ENCODE peak calls at places on chromosomes 7 and 10, in nine cellular contexts. E is spleen; K is cardiac muscle cell; Y is activated CD8-positive, alpha-beta T cell treated with anti-CD3 and anti-CD28 coated beads for 36 hours; A is AG10803; N is nephron progenitor cell; I is kidney; J is astrocyte of the cerebellum; D is transverse colon. S is an unnamed sample.

GRCh38 chr7:4631664-4632171 is 50.4 kb upstream of the FOXK1 start:
- DNase-seq in E (peak), K (peak), Y (no peak), A (peak), N (peak), I (peak), J (peak), D (peak), S (no peak)

GRCh38 chr7:47609803-47610452 is 28.0 kb upstream of the TNS3 start:
- DNase-seq in E (no peak), K (no peak), Y (no peak), A (peak), N (no peak), I (no peak), J (no peak), D (no peak), S (no peak)

GRCh38 chr10:5447611-5448071 is 35.3 kb downstream of the NET1 start:
- DNase-seq in E (no peak), K (no peak), Y (peak), A (no peak), N (no peak), I (no peak), J (no peak), D (no peak), S (no peak)

GRCh38 chr7:50684011-50684701 is 98.5 kb downstream of the GRB10 start:
- DNase-seq in E (no peak), K (no peak), Y (no peak), A (no peak), N (no peak), I (no peak), J (no peak), D (no peak), S (no peak)

GRCh38 chr7:113285411-113285810 is 167.1 kb upstream of the SMIM30 start:
- DNase-seq in E (no peak), K (no peak), Y (no peak), A (peak), N (no peak), I (no peak), J (no peak), D (no peak), S (no peak)

GRCh38 chr7:42692609-42693008 is 219.3 kb downstream of the C7orf25 start:
- DNase-seq in E (no peak), K (no peak), Y (no peak), A (peak), N (no peak), I (no peak), J (no peak), D (no peak), S (no peak)

GRCh38 chr7:135238112-135238744 is 4.6 kb downstream of the STRA8 start:
- DNase-seq in E (no peak), K (no peak), Y (peak), A (no peak), N (no peak), I (no peak), J (no peak), D (no peak), S (no peak)

GRCh38 chr7:15582773-15583172 is 21.0 kb upstream of the AGMO start:
- DNase-seq in E (no peak), K (no peak), Y (no peak), A (no peak), N (no peak), I (no peak), J (no peak), D (no peak), S (no peak)

GRCh38 chr10:133326745-133327650 is 9.7 kb downstream of the CALY start:
- DNase-seq in E (no peak), K (no peak), Y (no peak), A (peak), N (no peak), I (peak), J (no peak), D (no peak), S (peak)

GRCh38 chr7:73893342-73894101 is 32.6 kb downstream of the TMEM270 start:
- DNase-seq in E (no peak), K (no peak), Y (no peak), A (peak), N (no peak), I (peak), J (no peak), D (peak), S (no peak)

GRCh38 chr10:2456834-2457233 is 610.5 kb upstream of the PFKP start:
- DNase-seq in E (no peak), K (no peak), Y (no peak), A (no peak), N (no peak), I (no peak), J (no peak), D (no peak), S (no peak)

GRCh38 chr10:990808-991207 is 2.6 kb downstream of the GTPBP4 start:
- DNase-seq in E (no peak), K (no peak), Y (no peak), A (no peak), N (no peak), I (no peak), J (no peak), D (no peak), S (no peak)

GRCh38 chr10:34010891-34011290 is 676.4 kb upstream of the NRP1 start:
- DNase-seq in E (no peak), K (no peak), Y (no peak), A (peak), N (no peak), I (no peak), J (peak), D (no peak), S (no peak)

GRCh38 chr10:127148066-127148932 is 48.1 kb downstream of the INSYN2A start:
- DNase-seq in E (peak), K (no peak), Y (no peak), A (peak), N (no peak), I (no peak), J (peak), D (no peak), S (no peak)

GRCh38 chr10:76488602-76489001 is 1057.2 kb downstream of the LRMDA start:
- DNase-seq in E (no peak), K (no peak), Y (no peak), A (no peak), N (no peak), I (no peak), J (no peak), D (no peak), S (no peak)

GRCh38 chr7:73703985-73704639 is 15.4 kb downstream of the STX1A start:
- DNase-seq in E (peak), K (peak), Y (peak), A (no peak), N (peak), I (no peak), J (no peak), D (peak), S (no peak)

GRCh38 chr7:116354546-116355422 is 144.4 kb downstream of the TES start:
- DNase-seq in E (peak), K (peak), Y (no peak), A (peak), N (peak), I (peak), J (peak), D (peak), S (no peak)

GRCh38 chr7:156773966-156774365 is 119.0 kb downstream of the LMBR1 start:
- DNase-seq in E (no peak), K (no peak), Y (no peak), A (peak), N (no peak), I (no peak), J (peak), D (no peak), S (no peak)

GRCh38 chr10:3151889-3152565 is 20.6 kb downstream of the PITRM1 start:
- DNase-seq in E (no peak), K (no peak), Y (no peak), A (no peak), N (no peak), I (peak), J (no peak), D (no peak), S (no peak)

GRCh38 chr10:125592897-125593296 is 90.1 kb downstream of the TEX36 start:
- DNase-seq in E (no peak), K (no peak), Y (no peak), A (no peak), N (no peak), I (no peak), J (no peak), D (no peak), S (no peak)

GRCh38 chr10:124152139-124152780 is 58.9 kb upstream of the CHST15 start:
- DNase-seq in E (peak), K (no peak), Y (peak), A (peak), N (no peak), I (peak), J (peak), D (peak), S (no peak)

GRCh38 chr10:122263971-122264370 is 7.1 kb upstream of the BTBD16 start:
- DNase-seq in E (no peak), K (peak), Y (no peak), A (peak), N (no peak), I (no peak), J (peak), D (no peak), S (no peak)

GRCh38 chr7:134625571-134625970 is 21.1 kb upstream of the BPGM start:
- DNase-seq in E (no peak), K (no peak), Y (no peak), A (peak), N (no peak), I (no peak), J (no peak), D (no peak), S (no peak)

GRCh38 chr7:154865984-154866685 is 136.8 kb downstream of the PAXIP1 start:
- DNase-seq in E (peak), K (no peak), Y (no peak), A (no peak), N (no peak), I (no peak), J (no peak), D (no peak), S (no peak)

GRCh38 chr10:27072436-27073114 is 27.7 kb downstream of the ANKRD26 start:
- DNase-seq in E (no peak), K (no peak), Y (peak), A (no peak), N (no peak), I (no peak), J (no peak), D (no peak), S (no peak)

GRCh38 chr7:66281678-66282593 is 76.8 kb downstream of the TPST1 start:
- DNase-seq in E (peak), K (no peak), Y (no peak), A (peak), N (no peak), I (peak), J (peak), D (no peak), S (no peak)

GRCh38 chr10:44259090-44259874 is 125.6 kb downstream of the CXCL12 start:
- DNase-seq in E (no peak), K (no peak), Y (no peak), A (no peak), N (no peak), I (no peak), J (no peak), D (no peak), S (no peak)

GRCh38 chr7:7181519-7182155 is 707 bp upstream of the C1GALT1 start:
- DNase-seq in E (peak), K (peak), Y (peak), A (peak), N (peak), I (no peak), J (no peak), D (peak), S (no peak)

GRCh38 chr7:139845443-139845805 is 16.4 kb downstream of the TBXAS1 start:
- DNase-seq in E (no peak), K (no peak), Y (no peak), A (no peak), N (no peak), I (no peak), J (no peak), D (no peak), S (no peak)

GRCh38 chr10:30111340-30111980 is 52.1 kb upstream of the JCAD start:
- DNase-seq in E (no peak), K (no peak), Y (no peak), A (peak), N (no peak), I (no peak), J (peak), D (no peak), S (no peak)

DNA sequence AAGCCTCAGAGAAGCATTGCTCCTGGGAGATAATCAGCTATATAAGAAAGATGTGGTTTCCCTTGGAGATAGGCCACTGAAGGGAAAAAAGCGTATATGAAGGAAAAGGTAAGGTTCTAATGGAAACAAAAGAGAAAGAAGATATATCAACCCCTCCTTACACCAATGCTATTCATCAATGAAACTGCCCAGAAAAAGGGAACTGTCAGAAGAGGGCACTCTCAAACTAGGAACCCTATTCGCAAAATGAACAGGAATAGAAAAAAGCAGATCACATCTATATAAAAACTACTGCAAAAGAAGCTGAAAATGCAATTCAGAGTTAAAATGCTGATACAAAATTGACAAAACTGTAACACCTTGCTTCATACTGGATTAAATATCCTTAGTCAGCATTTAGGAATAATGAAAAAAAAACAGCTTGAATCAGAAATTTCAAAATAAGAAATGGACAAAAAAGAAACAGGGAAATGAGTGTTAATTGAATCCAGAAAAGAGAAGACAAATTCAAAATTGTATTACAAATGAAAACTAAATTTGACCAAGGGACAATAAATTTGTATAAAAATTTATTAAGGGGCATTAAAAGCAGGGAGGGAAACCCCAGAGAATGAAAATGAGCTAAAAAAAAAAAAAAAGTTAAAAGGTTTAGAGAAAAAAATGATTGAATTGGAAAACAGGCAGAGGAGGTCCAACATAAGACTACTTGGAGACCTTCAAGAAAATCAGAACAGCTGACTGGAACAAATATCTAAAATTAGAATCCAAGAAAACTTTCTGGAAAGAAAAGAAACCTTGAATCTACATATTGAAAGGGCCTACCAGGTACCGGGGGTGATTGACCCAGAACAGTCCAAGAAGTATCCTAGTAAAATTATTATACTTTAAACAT is 17.9 kb downstream of the NHLRC2 start:
- DNase-seq in E (no peak), K (no peak), Y (no peak), A (no peak), N (no peak), I (no peak), J (no peak), D (no peak), S (no peak)
- TF ChIP-seq CTCF in E (no peak), K (no peak), Y (no peak), A (no peak), N (no peak), I (no peak), J (no peak), D (no peak), S (no peak)

GRCh38 chr7:41096921-41097320 is 606.0 kb downstream of the INHBA start:
- DNase-seq in E (no peak), K (no peak), Y (no peak), A (peak), N (no peak), I (no peak), J (peak), D (no peak), S (no peak)

GRCh38 chr7:41098846-41099245 is 604.0 kb downstream of the INHBA start:
- DNase-seq in E (no peak), K (no peak), Y (no peak), A (no peak), N (no peak), I (no peak), J (no peak), D (no peak), S (no peak)

GRCh38 chr7:41093141-41093540 is 609.7 kb downstream of the INHBA start:
- DNase-seq in E (no peak), K (no peak), Y (no peak), A (no peak), N (no peak), I (no peak), J (no peak), D (no peak), S (no peak)

GRCh38 chr7:41098402-41098801 is 604.5 kb downstream of the INHBA start:
- DNase-seq in E (no peak), K (no peak), Y (no peak), A (no peak), N (no peak), I (no peak), J (no peak), D (no peak), S (no peak)

DNA sequence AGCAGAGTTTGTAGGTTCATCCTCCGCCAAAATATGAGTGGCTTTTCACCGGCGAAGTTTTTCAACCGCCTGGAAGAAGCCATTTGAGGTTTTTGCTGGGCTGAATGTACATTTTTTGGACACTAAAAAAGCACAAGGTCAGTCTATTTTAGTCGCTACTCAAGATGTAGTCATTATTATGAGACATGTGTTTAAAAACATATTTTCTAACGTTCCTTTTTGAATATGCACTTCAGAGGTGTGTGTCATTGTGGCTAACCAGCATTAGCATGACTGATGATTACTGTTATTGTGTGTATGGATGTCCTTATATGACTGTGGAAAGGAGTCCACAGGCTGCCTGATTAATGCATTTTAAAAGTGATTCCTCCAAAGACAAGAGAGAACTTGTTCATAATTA is 605.4 kb downstream of the INHBA start:
- DNase-seq in E (no peak), K (no peak), Y (no peak), A (peak), N (no peak), I (no peak), J (peak), D (no peak), S (no peak)
- TF ChIP-seq CTCF in E (no peak), K (no peak), Y (no peak), A (no peak), N (no peak), I (no peak), J (no peak), D (no peak), S (no peak)

GRCh38 chr10:35595106-35595505 is 10.0 kb upstream of the GJD4 start:
- DNase-seq in E (no peak), K (no peak), Y (no peak), A (no peak), N (no peak), I (no peak), J (no peak), D (no peak), S (no peak)

GRCh38 chr10:35600193-35600592 is 4.9 kb upstream of the GJD4 start:
- DNase-seq in E (no peak), K (no peak), Y (no peak), A (no peak), N (no peak), I (no peak), J (no peak), D (no peak), S (no peak)

GRCh38 chr10:35592421-35592820 is 12.7 kb upstream of the GJD4 start:
- DNase-seq in E (no peak), K (no peak), Y (no peak), A (no peak), N (no peak), I (no peak), J (no peak), D (no peak), S (no peak)

GRCh38 chr10:35594115-35594849 is 10.9 kb upstream of the GJD4 start:
- DNase-seq in E (no peak), K (no peak), Y (no peak), A (no peak), N (no peak), I (no peak), J (no peak), D (no peak), S (no peak)

DNA sequence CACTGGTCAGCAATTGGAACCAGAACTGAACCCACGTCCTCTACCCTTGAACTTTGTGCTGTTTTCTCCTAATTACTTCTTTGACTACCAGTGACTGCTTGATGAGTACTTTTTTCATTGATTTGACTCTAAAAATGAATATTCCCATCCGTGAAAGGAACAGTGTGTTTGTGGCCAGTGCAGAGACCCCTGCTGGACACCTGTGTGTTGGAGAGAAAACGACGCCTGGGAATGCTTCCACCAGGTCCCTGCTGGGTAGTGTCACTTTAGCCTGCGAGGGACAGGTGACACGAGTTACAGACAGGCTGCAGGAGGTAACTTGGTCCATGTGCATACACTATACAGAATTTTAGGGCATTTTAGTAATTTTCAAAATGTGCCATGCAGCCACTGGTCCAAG is 6.8 kb upstream of the GJD4 start:
- DNase-seq in E (no peak), K (peak), Y (no peak), A (no peak), N (no peak), I (no peak), J (no peak), D (no peak), S (no peak)
- TF ChIP-seq CTCF in E (no peak), K (peak), Y (no peak), A (peak), N (peak), I (peak), J (peak), D (peak), S (peak)

DNA sequence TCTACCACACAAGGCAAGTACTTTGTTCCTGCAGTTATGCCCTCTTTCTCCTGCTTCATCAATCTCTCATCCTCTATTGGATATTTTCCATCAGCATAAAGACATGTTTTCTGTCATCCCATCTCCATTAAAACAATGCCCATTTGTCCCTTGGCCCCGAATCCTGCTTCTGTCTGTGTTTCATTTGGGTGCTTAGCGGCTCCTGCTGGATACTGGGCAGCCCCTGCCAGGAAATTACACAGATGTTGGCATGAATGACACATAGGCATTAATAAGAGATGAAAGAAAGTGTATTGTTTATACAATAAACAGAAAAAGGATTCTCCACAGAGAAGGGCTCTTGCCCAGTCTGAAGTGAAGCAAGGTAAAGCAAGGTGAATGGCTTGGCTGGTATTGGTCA is 765.3 kb downstream of the REEP3 start:
- DNase-seq in E (no peak), K (no peak), Y (no peak), A (no peak), N (no peak), I (no peak), J (no peak), D (no peak), S (no peak)
- TF ChIP-seq CTCF in E (no peak), K (no peak), Y (no peak), A (no peak), N (no peak), I (no peak), J (no peak), D (no peak), S (no peak)

GRCh38 chr7:129599174-129599573 is 12.3 kb upstream of the NRF1 start:
- DNase-seq in E (no peak), K (no peak), Y (no peak), A (no peak), N (no peak), I (no peak), J (no peak), D (no peak), S (no peak)
- TF ChIP-seq CTCF in E (no peak), K (no peak), Y (no peak), A (no peak), N (no peak), I (no peak), J (no peak), D (no peak), S (no peak)